ENCODE peak calls at places on chromosomes 3 and 15, in four cellular contexts. C is cardiac muscle cell, S is AG04450, F is brain microvascular endothelial cell. H is an unnamed sample.
A peak's percentile ranks its signal among the peaks of the same experiment; 100 is the strongest.

GRCh38 chr3:192570757-192571156 is 156.6 kb downstream of the FGF12 start:
- DNase-seq in F (no peak), C (no peak), S (no peak), H (no peak)

GRCh38 chr15:95604634-95605036 is 725.9 kb upstream of the NR2F2 start:
- DNase-seq in C (no peak), F (no peak), S (peak; percentile 56), H (no peak)

GRCh38 chr15:94709319-94709718 is 478.0 kb downstream of the MCTP2 start:
- DNase-seq in F (no peak), C (no peak), S (no peak), H (no peak)

GRCh38 chr15:59237119-59237853 is 30.6 kb downstream of the LDHAL6B start:
- DNase-seq in S (no peak), C (no peak), F (no peak), H (no peak)

GRCh38 chr3:141699349-141699748 is 38.7 kb upstream of the RNF7 start:
- DNase-seq in C (no peak), S (no peak), F (no peak), H (no peak)

GRCh38 chr15:67758610-67759300 is 66.6 kb upstream of the SKOR1 start:
- DNase-seq in C (no peak), S (no peak), F (no peak), H (no peak)

GRCh38 chr3:149968216-149968615 is 2.5 kb downstream of the PFN2 start:
- DNase-seq in F (peak; percentile 22), S (no peak), C (peak; percentile 2), H (no peak)

GRCh38 chr3:38235466-38235865 is 30.1 kb upstream of the SLC22A13 start:
- DNase-seq in S (no peak), F (no peak), C (no peak), H (no peak)

GRCh38 chr15:67822537-67823370 is 2.6 kb upstream of the SKOR1 start:
- DNase-seq in S (no peak), F (no peak), C (no peak), H (no peak)

GRCh38 chr3:190227064-190227463 is 95.2 kb downstream of the CLDN1 start:
- DNase-seq in S (no peak), C (no peak), F (no peak), H (no peak)

GRCh38 chr15:27608248-27608647 is 490.9 kb downstream of the OCA2 start:
- DNase-seq in S (no peak), F (no peak), C (no peak), H (no peak)

GRCh38 chr15:83164409-83165404 is 42.9 kb downstream of the HDGFL3 start:
- DNase-seq in C (no peak), F (no peak), S (peak; percentile 24), H (no peak)

GRCh38 chr3:180433172-180433571 is 168.8 kb upstream of the TTC14 start:
- DNase-seq in F (peak; percentile 22), C (no peak), S (peak; percentile 37), H (no peak)

GRCh38 chr3:89262561-89262960 is 155.1 kb downstream of the EPHA3 start:
- DNase-seq in F (no peak), C (no peak), S (no peak), H (no peak)

GRCh38 chr3:71541313-71541712 is 42.2 kb downstream of the FOXP1 start:
- DNase-seq in S (no peak), F (no peak), C (no peak), H (no peak)

GRCh38 chr3:48436855-48437254 is 3.1 kb downstream of the CCDC51 start:
- DNase-seq in F (no peak), S (no peak), C (no peak), H (no peak)

GRCh38 chr3:30435950-30436349 is 170.5 kb upstream of the TGFBR2 start:
- DNase-seq in C (no peak), S (no peak), F (no peak), H (no peak)

GRCh38 chr15:49987198-49987785 is 131.7 kb downstream of the ATP8B4 start:
- DNase-seq in C (no peak), S (no peak), F (no peak), H (no peak)

GRCh38 chr3:136021798-136022197 is 56.3 kb downstream of the PPP2R3A start:
- DNase-seq in S (no peak), C (no peak), F (no peak), H (no peak)

GRCh38 chr3:188905991-188906635 is 265.7 kb upstream of the TPRG1 start:
- DNase-seq in C (no peak), F (no peak), S (no peak), H (no peak)

GRCh38 chr15:88400591-88400990 is 66.6 kb downstream of the MRPL46 start:
- DNase-seq in S (no peak), F (no peak), C (no peak), H (no peak)

GRCh38 chr3:40398346-40398745 is 11.4 kb downstream of the ENTPD3 start:
- DNase-seq in F (no peak), S (no peak), C (peak; percentile 7), H (no peak)

GRCh38 chr15:76267077-76267476 is 44.2 kb downstream of the ETFA start:
- DNase-seq in S (no peak), C (peak; percentile 0), F (no peak), H (no peak)

GRCh38 chr15:80109388-80109787 is 43.4 kb upstream of the FAH start:
- DNase-seq in S (no peak), F (no peak), C (no peak), H (no peak)

GRCh38 chr3:51830345-51830744 is 31.1 kb upstream of the IQCF2 start:
- DNase-seq in C (no peak), F (no peak), S (no peak), H (no peak)

GRCh38 chr15:88648357-88649214 is 9.8 kb downstream of the ISG20 start:
- DNase-seq in F (no peak), S (no peak), C (no peak), H (no peak)

GRCh38 chr3:5572168-5572567 is 384.7 kb downstream of the EDEM1 start:
- DNase-seq in C (no peak), F (no peak), S (no peak), H (no peak)

GRCh38 chr3:123353852-123354238 is 95.0 kb downstream of the ADCY5 start:
- DNase-seq in F (peak; percentile 50), C (no peak), S (no peak), H (no peak)

GRCh38 chr3:14452676-14453367 is 50.4 kb downstream of the SLC6A6 start:
- DNase-seq in C (no peak), F (peak; percentile 94), S (peak; percentile 96), H (peak; percentile 84)

GRCh38 chr3:47296562-47297302 is 14.0 kb downstream of the KLHL18 start:
- DNase-seq in S (no peak), F (no peak), C (no peak), H (no peak)

GRCh38 chr3:47295976-47296375 is 13.2 kb downstream of the KLHL18 start:
- DNase-seq in F (no peak), S (no peak), C (no peak), H (no peak)

GRCh38 chr3:47301456-47301855 is 18.7 kb downstream of the KLHL18 start:
- DNase-seq in F (no peak), C (no peak), S (no peak), H (no peak)

GRCh38 chr3:47299396-47300318 is 16.9 kb downstream of the KLHL18 start:
- DNase-seq in C (no peak), F (no peak), S (no peak), H (no peak)

GRCh38 chr3:47298439-47298838 is 15.7 kb downstream of the KLHL18 start:
- DNase-seq in C (no peak), F (no peak), S (no peak), H (no peak)
- H3K27ac ChIP-seq in C (no peak overlapping the region), F (no peak overlapping the region), S (no peak overlapping the region), H (no peak overlapping the region)

GRCh38 chr3:102301155-102301554 is 133.7 kb upstream of the ZPLD1 start:
- DNase-seq in C (no peak), F (no peak), S (no peak), H (no peak)

GRCh38 chr3:102304550-102304949 is 130.3 kb upstream of the ZPLD1 start:
- DNase-seq in C (no peak), S (no peak), F (no peak), H (no peak)

GRCh38 chr3:102299125-102299877 is 135.5 kb upstream of the ZPLD1 start:
- DNase-seq in F (no peak), S (no peak), C (no peak), H (no peak)

GRCh38 chr3:102297259-102297658 is 137.6 kb upstream of the ZPLD1 start:
- DNase-seq in F (no peak), S (no peak), C (no peak), H (no peak)

GRCh38 chr3:102302020-102302419 is 132.8 kb upstream of the ZPLD1 start:
- DNase-seq in S (no peak), F (no peak), C (no peak), H (no peak)
- H3K27me3 ChIP-seq in S (no peaks in the 10 kb centered on the region), F (no peaks in the 10 kb centered on the region), C (no peaks in the 10 kb centered on the region), H (no peaks in the 10 kb centered on the region)

GRCh38 chr3:159797771-159798170 is 190.9 kb upstream of the IL12A start:
- DNase-seq in S (no peak), C (no peak), F (no peak), H (no peak)

GRCh38 chr3:159798951-159799350 is 189.7 kb upstream of the IL12A start:
- DNase-seq in C (peak; percentile 20), F (no peak), S (peak; percentile 45), H (no peak)

GRCh38 chr3:159803444-159803843 is 185.2 kb upstream of the IL12A start:
- DNase-seq in C (no peak), S (no peak), F (peak; percentile 56), H (no peak)

GRCh38 chr3:159802864-159803263 is 185.8 kb upstream of the IL12A start:
- DNase-seq in F (no peak), C (no peak), S (no peak), H (no peak)

GRCh38 chr3:159800434-159801121 is 188.1 kb upstream of the IL12A start:
- DNase-seq in S (no peak), F (no peak), C (no peak), H (no peak)
- H3K27ac ChIP-seq in S (no peak overlapping the region), F (no peak overlapping the region), C (no peak overlapping the region), H (peak overlapping the region; percentile 69)

GRCh38 chr3:138068046-138068445 is 47.4 kb downstream of the DZIP1L start:
- DNase-seq in F (no peak), C (no peak), S (no peak), H (no peak)
- H3K27me3 ChIP-seq in F (no peaks in the 10 kb centered on the region), C (no peaks in the 10 kb centered on the region), S (no peaks in the 10 kb centered on the region), H (no peaks in the 10 kb centered on the region)

GRCh38 chr3:8324727-8325126 is 176.9 kb upstream of the LMCD1 start:
- DNase-seq in S (no peak), C (peak; percentile 55), F (peak; percentile 65), H (peak; percentile 55)

GRCh38 chr3:8329598-8329997 is 172.0 kb upstream of the LMCD1 start:
- DNase-seq in F (no peak), C (no peak), S (no peak), H (no peak)

GRCh38 chr3:8327739-8328138 is 173.9 kb upstream of the LMCD1 start:
- DNase-seq in F (no peak), S (no peak), C (no peak), H (no peak)

GRCh38 chr3:8325306-8325705 is 176.3 kb upstream of the LMCD1 start:
- DNase-seq in C (no peak), S (no peak), F (no peak), H (no peak)

GRCh38 chr3:8328971-8329370 is 172.7 kb upstream of the LMCD1 start:
- DNase-seq in C (no peak), F (no peak), S (no peak), H (no peak)
- H3K27ac ChIP-seq in C (peak overlapping the region; percentile 0), F (no peak overlapping the region), S (no peak overlapping the region), H (no peak overlapping the region)

GRCh38 chr3:128457918-128458317 is 8.8 kb downstream of the DNAJB8 start:
- DNase-seq in C (no peak), S (no peak), F (no peak), H (no peak)
- H3K27me3 ChIP-seq in C (peaks cover 7% of the 10 kb centered on the region), S (peaks cover 51% of the 10 kb centered on the region), F (peaks cover 31% of the 10 kb centered on the region), H (peaks cover 2% of the 10 kb centered on the region)